ENCODE peak calls at places on chromosomes 12 and 14, in five cellular contexts. K is HuH-7.5, C is GM13976, F is mammary epithelial cell, V is AG04450. L is an unnamed sample.

GRCh38 chr12:48454675-48455074 is 17.7 kb upstream of the ANP32D start:
- DNase-seq in K (no peak), C (no peak), F (peak), V (no peak), L (peak)

GRCh38 chr12:66624806-66625205 is 54.1 kb downstream of the GRIP1 start:
- DNase-seq in K (no peak), C (peak), F (no peak), V (no peak), L (no peak)

GRCh38 chr14:34179723-34180122 is 228.8 kb upstream of the EGLN3 start:
- DNase-seq in K (no peak), C (no peak), F (no peak), V (no peak), L (peak)

GRCh38 chr14:58298880-58299664 is 717 bp downstream of the ARID4A start:
- DNase-seq in K (peak), C (peak), F (no peak), V (no peak), L (no peak)

GRCh38 chr14:40252817-40253447 is 820.7 kb upstream of the FBXO33 start:
- DNase-seq in K (no peak), C (no peak), F (no peak), V (no peak), L (no peak)

GRCh38 chr14:105346880-105347586 is 32.5 kb downstream of the PACS2 start:
- DNase-seq in K (no peak), C (no peak), F (no peak), V (no peak), L (no peak)

GRCh38 chr12:55829967-55830600 is 697 bp upstream of the DNAJC14 start:
- DNase-seq in K (peak), C (peak), F (no peak), V (no peak), L (peak)

GRCh38 chr14:67538501-67538900 is 5.4 kb downstream of the PLEKHH1 start:
- DNase-seq in K (no peak), C (no peak), F (peak), V (no peak), L (no peak)

GRCh38 chr12:82595946-82596345 is 90.8 kb upstream of the TMTC2 start:
- DNase-seq in K (no peak), C (no peak), F (no peak), V (no peak), L (no peak)

GRCh38 chr12:11650697-11651281 is 1.3 kb downstream of the ETV6 start:
- DNase-seq in K (peak), C (no peak), F (peak), V (no peak), L (no peak)

GRCh38 chr12:45644521-45644920 is 85.0 kb upstream of the ARID2 start:
- DNase-seq in K (no peak), C (peak), F (peak), V (no peak), L (no peak)

GRCh38 chr14:56341766-56342418 is 223.7 kb downstream of the PELI2 start:
- DNase-seq in K (no peak), C (no peak), F (no peak), V (peak), L (no peak)

GRCh38 chr14:72907886-72908285 is 14.0 kb upstream of the DPF3 start:
- DNase-seq in K (no peak), C (no peak), F (peak), V (no peak), L (no peak)